ENCODE peak calls at places on chromosomes 13 and 19, in five cellular contexts. N is GM23248, I is caudate nucleus, V is SK-N-SH, L is A549. J is an unnamed sample.
A peak's percentile ranks its signal among the peaks of the same experiment; 100 is the strongest.

GRCh38 chr19:6225232-6225635 is 54.5 kb downstream of the MLLT1 start:
- DNase-seq in I (no peak), V (no peak), L (no peak), N (no peak), J (peak; percentile 80)

GRCh38 chr13:43195551-43195950 is 172.2 kb downstream of the DNAJC15 start:
- DNase-seq in I (no peak), L (no peak), N (no peak), V (no peak), J (no peak)

GRCh38 chr19:17755977-17756670 is 4.8 kb downstream of the FCHO1 start:
- DNase-seq in V (peak; percentile 78), L (peak; percentile 49), I (peak; percentile 88), N (no peak), J (no peak)

GRCh38 chr19:40219721-40220276 is 1.6 kb upstream of the TTC9B start:
- DNase-seq in V (no peak), L (peak; percentile 95), I (no peak), N (peak; percentile 90), J (peak; percentile 98)

GRCh38 chr13:76383671-76384461 is 502.3 kb downstream of the KCTD12 start:
- DNase-seq in N (peak; percentile 87), V (peak; percentile 36), L (no peak), I (no peak), J (peak; percentile 18)

GRCh38 chr13:47437411-47437810 is 540.6 kb upstream of the HTR2A start:
- DNase-seq in V (no peak), L (no peak), I (no peak), N (peak; percentile 76), J (no peak)

GRCh38 chr13:30047154-30047874 is 196.9 kb upstream of the UBL3 start:
- DNase-seq in L (no peak), V (no peak), N (peak; percentile 38), I (no peak), J (no peak)

GRCh38 chr19:33214621-33215020 is 11.0 kb downstream of the SLC7A10 start:
- DNase-seq in N (peak; percentile 53), L (peak; percentile 66), V (peak; percentile 65), I (no peak), J (peak; percentile 96)

GRCh38 chr13:107003911-107004310 is 436.0 kb upstream of the ARGLU1 start:
- DNase-seq in L (no peak), N (no peak), V (no peak), I (no peak), J (no peak)

GRCh38 chr13:43664700-43665191 is 122.0 kb downstream of the ENOX1 start:
- DNase-seq in L (no peak), V (no peak), N (peak; percentile 75), I (no peak), J (no peak)

GRCh38 chr13:32428581-32429072 is 697 bp upstream of the N4BP2L1 start:
- DNase-seq in V (no peak), L (no peak), N (peak; percentile 22), I (no peak), J (no peak)

GRCh38 chr19:30890033-30890432 is 459.2 kb downstream of the TSHZ3 start:
- DNase-seq in L (no peak), N (no peak), V (no peak), I (no peak), J (no peak)

GRCh38 chr19:31146546-31147183 is 202.6 kb downstream of the TSHZ3 start:
- DNase-seq in I (no peak), L (no peak), N (peak; percentile 72), V (no peak), J (peak; percentile 63)

GRCh38 chr19:912181-913079 is 589 bp downstream of the R3HDM4 start:
- DNase-seq in L (no peak), N (peak; percentile 24), V (no peak), I (no peak), J (peak; percentile 93)

GRCh38 chr19:15479391-15480345 is at the start of gene PGLYRP2:
- DNase-seq in L (no peak), I (no peak), N (peak; percentile 40), V (peak; percentile 17), J (peak; percentile 65)

GRCh38 chr19:3480383-3481091 is at the start of gene SMIM24:
- DNase-seq in V (no peak), N (no peak), I (no peak), L (no peak), J (peak; percentile 85)

GRCh38 chr13:28684257-28684656 is 25.3 kb downstream of the POMP start:
- DNase-seq in V (no peak), L (no peak), N (peak; percentile 17), I (no peak), J (no peak)

GRCh38 chr13:48320906-48321510 is 17.5 kb downstream of the RB1 start:
- DNase-seq in N (no peak), L (no peak), I (no peak), V (no peak), J (no peak)

GRCh38 chr13:113208424-113209335 is at the start of gene PCID2:
- DNase-seq in L (peak; percentile 68), V (peak; percentile 97), I (peak; percentile 87), N (peak; percentile 96), J (peak; percentile 96)

GRCh38 chr13:22053053-22053452 is 382.2 kb downstream of the FGF9 start:
- DNase-seq in V (no peak), I (no peak), N (no peak), L (no peak), J (no peak)

GRCh38 chr19:14471436-14472187 is 3.5 kb downstream of the PTGER1 start:
- DNase-seq in L (no peak), N (no peak), V (peak; percentile 37), I (no peak), J (peak; percentile 66)

GRCh38 chr19:13051581-13052165 is 51.0 kb downstream of the LYL1 start:
- DNase-seq in V (no peak), N (peak; percentile 48), I (no peak), L (no peak), J (peak; percentile 73)

GRCh38 chr13:101455863-101456262 is 3.4 kb downstream of the ITGBL1 start:
- DNase-seq in N (peak; percentile 95), L (peak; percentile 59), I (no peak), V (no peak), J (peak; percentile 87)

GRCh38 chr19:35718345-35719041 is 690 bp downstream of the KMT2B start:
- DNase-seq in N (peak; percentile 62), I (peak; percentile 19), V (peak; percentile 69), L (peak; percentile 50), J (peak; percentile 96)

GRCh38 chr19:18122860-18123795 is 25.6 kb downstream of the MAST3 start:
- DNase-seq in L (no peak), I (no peak), V (no peak), N (no peak), J (no peak)

GRCh38 chr19:53824134-53824611 is at the start of gene NLRP12:
- DNase-seq in V (no peak), I (no peak), L (no peak), N (no peak), J (no peak)

GRCh38 chr19:41480336-41480735 is 37.4 kb downstream of the ERICH4 start:
- DNase-seq in N (no peak), L (no peak), V (no peak), I (no peak), J (no peak)

DNA sequence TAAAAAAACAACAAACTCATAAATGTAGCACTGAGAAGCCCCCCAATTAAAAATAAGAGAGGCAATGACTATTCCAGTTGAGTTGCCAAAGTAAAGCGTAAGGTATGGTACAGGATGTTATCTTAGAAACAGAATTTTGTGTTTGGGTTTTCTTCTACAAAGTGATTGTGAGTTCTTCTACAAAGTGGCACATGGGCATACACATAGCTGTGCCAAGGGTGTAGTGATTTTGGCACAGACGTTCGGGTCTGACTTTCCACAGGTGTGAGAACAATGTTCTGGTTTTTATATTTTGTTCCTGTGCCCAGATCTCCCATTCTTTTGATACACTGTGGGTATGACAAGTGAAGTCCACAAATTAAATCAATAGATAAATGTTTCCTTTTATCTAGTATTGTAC is 190.1 kb upstream of the CSNK1A1L start:
- DNase-seq in L (no peak), N (no peak), I (no peak), V (no peak), J (no peak)
- H3K27ac ChIP-seq in L (no peak overlapping the region), N (no peak overlapping the region), I (no peak overlapping the region), V (peak overlapping the region; percentile 37), J (peak overlapping the region; percentile 21)

GRCh38 chr19:46491975-46492682 is 3.5 kb downstream of the PNMA8B start:
- DNase-seq in N (no peak), L (no peak), V (peak; percentile 26), I (no peak), J (peak; percentile 78)
- H3K27ac ChIP-seq in N (no peak overlapping the region), L (no peak overlapping the region), V (no peak overlapping the region), I (no peak overlapping the region), J (no peak overlapping the region)

GRCh38 chr19:7550987-7551761 is 15.7 kb downstream of the PNPLA6 start:
- DNase-seq in I (peak; percentile 79), L (no peak), N (peak; percentile 53), V (peak; percentile 98), J (peak; percentile 92)
- H3K27ac ChIP-seq in I (no peak overlapping the region), L (no peak overlapping the region), N (no peak overlapping the region), V (no peak overlapping the region), J (no peak overlapping the region)

DNA sequence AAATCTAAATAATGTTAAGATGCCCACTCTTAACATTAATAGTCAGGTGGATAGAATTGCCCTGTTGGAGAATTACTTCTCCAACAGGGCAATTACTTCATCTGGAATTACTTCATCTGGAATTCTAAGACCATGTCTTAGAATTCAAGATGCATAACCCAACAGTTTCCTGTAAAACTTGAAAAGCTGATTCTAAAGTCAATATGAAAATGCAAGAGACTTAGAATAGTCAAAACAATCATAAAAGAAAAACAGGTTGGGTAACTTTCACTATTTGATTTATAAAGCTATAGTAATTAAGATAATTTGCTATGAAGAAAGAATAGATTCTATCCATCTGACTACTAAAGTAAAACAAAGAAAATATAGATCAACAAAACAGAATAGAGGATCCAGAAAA is 75.2 kb downstream of the ABCC4 start:
- DNase-seq in V (no peak), L (no peak), N (no peak), I (no peak), J (no peak)
- H3K27ac ChIP-seq in V (no peak overlapping the region), L (no peak overlapping the region), N (no peak overlapping the region), I (no peak overlapping the region), J (no peak overlapping the region)

J was measured in osteoblast.